ENCODE peak calls at places on chromosomes 5 and 9, in four cellular contexts. F is activated effector memory CD4-positive, alpha-beta T cell treated with anti-CD3 and anti-CD28 coated beads, Interleukin-2, amount 50 U/mL, for 16 hours; L is NCI-H2081; E is HTR-8/SVneo. Y is an unnamed sample.

GRCh38 chr5:80149161-80149609 is 106.7 kb downstream of the SERINC5 start:
- DNase-seq in F (no peak), L (peak), E (no peak), Y (no peak)

GRCh38 chr5:175214152-175214551 is 229.8 kb downstream of the DRD1 start:
- DNase-seq in F (no peak), L (no peak), E (peak), Y (no peak)

GRCh38 chr5:181223729-181224389 is 778 bp downstream of the TRIM41 start:
- DNase-seq in F (peak), L (no peak), E (no peak), Y (no peak)

GRCh38 chr9:91422832-91423711 is 560 bp downstream of the NFIL3 start:
- DNase-seq in F (peak), L (peak), E (no peak), Y (no peak)

GRCh38 chr5:107604990-107605389 is 65.7 kb downstream of the EFNA5 start:
- DNase-seq in F (no peak), L (no peak), E (no peak), Y (no peak)

GRCh38 chr9:117325789-117326185 is 89.1 kb downstream of the ASTN2 start:
- DNase-seq in F (no peak), L (no peak), E (no peak), Y (no peak)

GRCh38 chr5:176596689-176597416 is 13.1 kb downstream of the GPRIN1 start:
- DNase-seq in F (peak), L (no peak), E (no peak), Y (no peak)

GRCh38 chr5:111453747-111454146 is 58.6 kb downstream of the STARD4 start:
- DNase-seq in F (no peak), L (no peak), E (peak), Y (no peak)

GRCh38 chr5:111735829-111736228 is 21.2 kb downstream of the NREP start:
- DNase-seq in F (no peak), L (no peak), E (peak), Y (no peak)

GRCh38 chr9:133716564-133717112 is 21.5 kb downstream of the SARDH start:
- DNase-seq in F (peak), L (no peak), E (no peak), Y (no peak)

GRCh38 chr5:159802661-159803060 is 113.6 kb upstream of the ADRA1B start:
- DNase-seq in F (no peak), L (no peak), E (no peak), Y (no peak)

GRCh38 chr9:76717611-76718010 is 46.6 kb upstream of the PCA3 start:
- DNase-seq in F (no peak), L (no peak), E (no peak), Y (no peak)

GRCh38 chr5:4989121-4989520 is 151.0 kb upstream of the ADAMTS16 start:
- DNase-seq in F (no peak), L (no peak), E (no peak), Y (no peak)